ENCODE peak calls at places on chromosome 12, in nine cellular contexts. U is foreskin fibroblast; B is cardiac muscle cell; G is HEK293T; Z is effector CD4-positive, alpha-beta T cell; Y is immature natural killer cell; L is head of caudate nucleus; S is HT1080; E is nephron progenitor cell. I is an unnamed sample.

GRCh38 chr12:6604254-6605029 is 2.7 kb downstream of the CHD4 start:
- DNase-seq in G (no peak), B (no peak), Y (no peak), Z (no peak), E (no peak), U (peak), L (no peak), S (no peak), I (no peak)

GRCh38 chr12:107718606-107719005 is 33.0 kb downstream of the PWP1 start:
- DNase-seq in S (no peak), Z (no peak), U (no peak), E (no peak), G (no peak), Y (no peak), L (no peak), B (no peak), I (no peak)

GRCh38 chr12:10851243-10851858 is 2.1 kb upstream of the PRR4 start:
- DNase-seq in B (no peak), U (no peak), E (no peak), Z (no peak), Y (peak), L (no peak), S (no peak), G (no peak), I (no peak)

GRCh38 chr12:121610239-121611149 is 15.8 kb upstream of the ORAI1 start:
- DNase-seq in E (no peak), S (no peak), B (no peak), Y (no peak), L (no peak), G (peak), U (peak), Z (no peak), I (peak)

GRCh38 chr12:46386877-46387629 is 14.5 kb upstream of the SLC38A2 start:
- DNase-seq in Y (no peak), G (no peak), U (peak), Z (no peak), L (no peak), S (peak), B (no peak), E (no peak), I (peak)

GRCh38 chr12:52256165-52256935 is 18.1 kb upstream of the KRT86 start:
- DNase-seq in U (no peak), E (no peak), Y (no peak), L (no peak), S (no peak), G (no peak), B (no peak), Z (no peak), I (no peak)

GRCh38 chr12:106149096-106149784 is 10.5 kb upstream of the NUAK1 start:
- DNase-seq in G (no peak), Z (no peak), U (peak), B (peak), L (peak), Y (no peak), S (peak), E (peak), I (peak)

GRCh38 chr12:116609236-116609635 is 50.1 kb downstream of the MAP1LC3B2 start:
- DNase-seq in E (no peak), Y (no peak), B (no peak), G (no peak), Z (no peak), L (no peak), S (no peak), U (peak), I (no peak)

GRCh38 chr12:65785500-65785899 is 38.8 kb upstream of the HMGA2 start:
- DNase-seq in L (no peak), Z (no peak), E (no peak), S (no peak), U (no peak), Y (no peak), G (no peak), B (no peak), I (no peak)

GRCh38 chr12:71208053-71208685 is 50.4 kb upstream of the TSPAN8 start:
- DNase-seq in G (no peak), U (peak), Y (no peak), B (no peak), Z (no peak), S (no peak), E (no peak), L (no peak), I (no peak)

GRCh38 chr12:67689339-67689738 is 40.8 kb downstream of the DYRK2 start:
- DNase-seq in Z (no peak), B (no peak), U (no peak), E (no peak), L (no peak), Y (no peak), S (no peak), G (no peak), I (no peak)

GRCh38 chr12:50401383-50402155 is 884 bp downstream of the LARP4 start:
- DNase-seq in E (no peak), B (peak), G (no peak), Z (no peak), L (peak), U (peak), S (no peak), Y (no peak), I (peak)

GRCh38 chr12:47349770-47350408 is 270.1 kb upstream of the AMIGO2 start:
- DNase-seq in L (no peak), E (no peak), B (no peak), U (no peak), Y (no peak), S (peak), G (no peak), Z (no peak), I (no peak)

GRCh38 chr12:111445311-111446043 is 39.8 kb downstream of the SH2B3 start:
- DNase-seq in E (no peak), L (no peak), G (no peak), Y (no peak), B (no peak), U (no peak), S (no peak), Z (no peak), I (no peak)

GRCh38 chr12:110330544-110330943 is 49.5 kb downstream of the ATP2A2 start:
- DNase-seq in Z (no peak), L (no peak), G (no peak), S (no peak), Y (no peak), B (no peak), E (no peak), U (peak), I (peak)

GRCh38 chr12:75863475-75863874 is 168.1 kb downstream of the PHLDA1 start:
- DNase-seq in L (no peak), Y (no peak), E (no peak), Z (no peak), G (no peak), S (no peak), U (no peak), B (no peak), I (peak)

GRCh38 chr12:65339161-65339560 is 60.7 kb downstream of the MSRB3 start:
- DNase-seq in G (no peak), S (no peak), L (no peak), Z (no peak), B (no peak), Y (no peak), U (no peak), E (no peak), I (no peak)

GRCh38 chr12:101967506-101967905 is 90.1 kb downstream of the DRAM1 start:
- DNase-seq in E (no peak), G (no peak), B (no peak), L (no peak), Y (peak), Z (no peak), S (no peak), U (no peak), I (no peak)

GRCh38 chr12:116665666-116666304 is 72.1 kb downstream of the SPRING1 start:
- DNase-seq in S (no peak), Z (no peak), B (no peak), L (no peak), Y (no peak), U (peak), E (no peak), G (no peak), I (no peak)

GRCh38 chr12:22609501-22609900 is 15.5 kb upstream of the ETNK1 start:
- DNase-seq in U (no peak), E (no peak), Z (no peak), Y (no peak), S (no peak), L (no peak), G (peak), B (no peak), I (peak)

GRCh38 chr12:120231316-120232011 is 30.6 kb upstream of the RPLP0 start:
- DNase-seq in U (peak), S (peak), Z (peak), Y (peak), E (no peak), B (no peak), G (no peak), L (peak), I (peak)

GRCh38 chr12:130437555-130438242 is 100.0 kb downstream of the PIWIL1 start:
- DNase-seq in Y (no peak), S (no peak), Z (no peak), U (no peak), G (no peak), B (no peak), E (no peak), L (no peak), I (no peak)

GRCh38 chr12:58873496-58873895 is 46.8 kb downstream of the LRIG3 start:
- DNase-seq in S (no peak), E (no peak), B (no peak), Y (no peak), Z (no peak), L (no peak), U (no peak), G (no peak), I (no peak)

GRCh38 chr12:49451468-49452259 is 84.4 kb downstream of the SPATS2 start:
- DNase-seq in G (no peak), U (no peak), B (no peak), Y (no peak), E (no peak), L (no peak), Z (no peak), S (no peak), I (no peak)